ENCODE peak calls at places on chromosomes 16 and 17, in six cellular contexts. T, A, N, E, O and I are unnamed samples.

GRCh38 chr17:80694085-80694991 is 149.7 kb downstream of the RPTOR start:
- DNase-seq in A (peak), T (no peak), O (no peak), E (no peak), N (no peak), I (peak)

GRCh38 chr17:66494023-66494803 is 191.8 kb downstream of the PRKCA start:
- DNase-seq in T (no peak), N (no peak), E (no peak), O (no peak), A (no peak), I (no peak)

GRCh38 chr17:17692353-17693252 is 11.3 kb downstream of the RAI1 start:
- DNase-seq in O (no peak), N (no peak), E (no peak), T (no peak), A (peak), I (peak)

GRCh38 chr17:58301504-58302150 is 20.9 kb upstream of the MPO start:
- DNase-seq in N (no peak), A (no peak), O (no peak), T (no peak), E (no peak), I (no peak)

GRCh38 chr17:70344356-70345060 is 175.2 kb downstream of the KCNJ2 start:
- DNase-seq in N (no peak), O (no peak), A (no peak), T (no peak), E (no peak), I (no peak)

GRCh38 chr17:74970395-74970794 is 2.2 kb downstream of the HID1 start:
- DNase-seq in E (no peak), A (no peak), T (no peak), O (no peak), N (no peak), I (no peak)

GRCh38 chr16:1991135-1991551 is 1.4 kb downstream of the SYNGR3 start:
- DNase-seq in A (no peak), N (no peak), O (no peak), E (peak), T (peak), I (peak)

GRCh38 chr17:59149841-59150511 is 5.0 kb downstream of the SKA2 start:
- DNase-seq in O (no peak), T (no peak), E (no peak), A (no peak), N (no peak), I (no peak)

GRCh38 chr17:72336026-72336803 is 215.4 kb downstream of the SOX9 start:
- DNase-seq in E (no peak), N (no peak), O (no peak), T (no peak), A (peak), I (no peak)

GRCh38 chr16:69190046-69190588 is 3.2 kb downstream of the SNTB2 start:
- DNase-seq in A (no peak), T (no peak), O (no peak), N (no peak), E (no peak), I (no peak)

GRCh38 chr17:44331249-44331760 is 6.7 kb upstream of the SLC25A39 start:
- DNase-seq in E (peak), A (peak), O (peak), T (peak), N (peak), I (peak)

GRCh38 chr16:3608069-3608468 is 3.3 kb downstream of the SLX4 start:
- DNase-seq in E (peak), A (no peak), N (no peak), T (no peak), O (no peak), I (no peak)

GRCh38 chr16:21943571-21943970 is 9.6 kb upstream of the UQCRC2 start:
- DNase-seq in O (no peak), A (no peak), T (no peak), E (no peak), N (no peak), I (no peak)